ENCODE peak calls at places on chromosomes 7 and 10, in nine cellular contexts. O is SK-N-SH, M is HCT116, U is neural progenitor cell, X is PC-3, D is GM23248, G is hepatocyte, E is OCI-LY7, Z is MM.1S. N is an unnamed sample.

GRCh38 chr10:6737080-6737641 is 157.1 kb upstream of the PRKCQ start:
- DNase-seq in U (no peak), D (peak; percentile 71), E (no peak), M (peak; percentile 47), G (no peak), Z (no peak), X (peak; percentile 67), O (no peak), N (peak; percentile 56)

GRCh38 chr7:69932034-69932628 is 333.9 kb downstream of the AUTS2 start:
- DNase-seq in X (no peak), M (no peak), U (peak; percentile 61), E (peak; percentile 60), G (peak; percentile 61), Z (no peak), O (peak; percentile 61), D (peak; percentile 63), N (peak; percentile 58)

GRCh38 chr10:29163746-29164145 is 125.1 kb upstream of the LYZL1 start:
- DNase-seq in Z (no peak), X (peak; percentile 63), D (peak; percentile 67), O (no peak), E (no peak), G (no peak), U (no peak), M (no peak), N (no peak)

GRCh38 chr7:19442016-19442785 is 266.6 kb downstream of the POLR1F start:
- DNase-seq in U (peak; percentile 67), G (peak; percentile 60), E (peak; percentile 4), D (peak; percentile 76), Z (no peak), O (peak; percentile 33), M (peak; percentile 50), X (peak; percentile 64), N (peak; percentile 75)

GRCh38 chr7:101017099-101017777 is 2.6 kb upstream of the MUC17 start:
- DNase-seq in Z (no peak), O (peak; percentile 82), G (peak; percentile 91), U (peak; percentile 77), E (peak; percentile 26), D (peak; percentile 97), X (peak; percentile 72), M (no peak), N (peak; percentile 86)

GRCh38 chr7:123126691-123127090 is 73.1 kb downstream of the SLC13A1 start:
- DNase-seq in G (no peak), U (no peak), D (no peak), X (no peak), Z (no peak), M (no peak), O (no peak), E (no peak), N (no peak)

GRCh38 chr7:100545636-100546128 is 6.7 kb downstream of the AGFG2 start:
- DNase-seq in E (peak; percentile 50), O (peak; percentile 74), G (peak; percentile 86), M (peak; percentile 81), Z (no peak), X (peak; percentile 91), D (peak; percentile 90), U (peak; percentile 27), N (peak; percentile 71)

GRCh38 chr7:85010306-85010705 is 176.6 kb downstream of the SEMA3D start:
- DNase-seq in U (no peak), D (no peak), O (no peak), M (no peak), G (no peak), Z (no peak), X (no peak), E (no peak), N (no peak)

GRCh38 chr7:96786261-96786997 is 76.8 kb upstream of the SEM1 start:
- DNase-seq in U (peak; percentile 49), D (no peak), O (peak; percentile 16), Z (no peak), G (peak; percentile 26), E (no peak), X (no peak), M (no peak), N (peak; percentile 79)

GRCh38 chr10:21953585-21954057 is 49.9 kb downstream of the DNAJC1 start:
- DNase-seq in Z (peak; percentile 55), X (peak; percentile 43), G (peak; percentile 37), D (peak; percentile 71), U (peak; percentile 59), M (peak; percentile 53), E (peak; percentile 59), O (peak; percentile 54), N (peak; percentile 70)

GRCh38 chr10:47027812-47028260 is 116.6 kb downstream of the PTPN20 start:
- DNase-seq in O (no peak), G (no peak), X (no peak), D (no peak), M (no peak), U (no peak), Z (no peak), E (no peak), N (no peak)

GRCh38 chr10:43846187-43846680 is 197.6 kb upstream of the ZNF32 start:
- DNase-seq in M (no peak), Z (no peak), D (peak; percentile 78), O (no peak), E (no peak), G (no peak), U (no peak), X (no peak), N (no peak)

GRCh38 chr10:90227259-90227658 is 525.9 kb downstream of the KIF20B start:
- DNase-seq in D (peak; percentile 0), E (no peak), M (peak; percentile 99), X (peak; percentile 93), G (no peak), Z (no peak), O (no peak), U (no peak), N (no peak)

GRCh38 chr7:116953727-116954442 is 584 bp downstream of the ST7 start:
- DNase-seq in M (peak; percentile 43), G (peak; percentile 89), U (peak; percentile 80), X (peak; percentile 77), D (peak; percentile 90), E (peak; percentile 73), Z (peak; percentile 49), O (peak; percentile 92), N (peak; percentile 90)

GRCh38 chr10:103881420-103882284 is 26.3 kb upstream of the SH3PXD2A start:
- DNase-seq in E (no peak), Z (peak; percentile 36), D (no peak), U (no peak), M (no peak), O (no peak), G (no peak), X (peak; percentile 69), N (no peak)

GRCh38 chr7:91515961-91516360 is 251.7 kb downstream of the FZD1 start:
- DNase-seq in O (no peak), M (no peak), D (no peak), E (no peak), X (no peak), G (no peak), Z (no peak), U (no peak), N (no peak)

GRCh38 chr10:35342381-35342780 is 6.1 kb downstream of the CCNY start:
- DNase-seq in E (no peak), D (no peak), O (no peak), G (no peak), Z (no peak), U (no peak), X (no peak), M (no peak), N (no peak)

DNA sequence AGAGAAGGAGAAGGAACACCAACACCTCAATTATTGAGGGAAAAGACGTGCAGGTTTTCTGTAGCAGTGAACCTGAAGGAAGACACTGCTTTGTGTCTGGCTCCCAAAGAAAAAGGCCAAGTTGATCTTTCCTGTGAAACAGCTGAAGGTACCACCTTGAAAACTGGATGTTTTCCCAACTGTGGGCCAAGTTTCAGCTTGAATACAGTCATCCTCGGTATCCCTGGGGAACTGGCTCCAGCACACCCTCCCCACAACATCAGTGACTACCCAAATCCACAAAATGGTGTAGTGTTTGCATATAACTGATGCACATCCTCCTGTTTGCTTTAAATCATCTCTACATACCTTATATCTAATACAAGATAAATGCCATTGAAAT is 297.0 kb upstream of the PITRM1 start:
- DNase-seq in D (peak; percentile 71), O (no peak), M (no peak), G (no peak), Z (no peak), E (no peak), U (no peak), X (peak; percentile 45), N (no peak)
- H3K4me1 ChIP-seq in D (peaks cover 38% of the 10 kb centered on the region), O (peaks cover 2% of the 10 kb centered on the region), M (peaks cover 29% of the 10 kb centered on the region), G (peaks cover 47% of the 10 kb centered on the region), Z (peaks cover 18% of the 10 kb centered on the region), E (no peaks in the 10 kb centered on the region), U (peaks cover 28% of the 10 kb centered on the region), X (peaks cover 62% of the 10 kb centered on the region), N (peaks cover 15% of the 10 kb centered on the region)

DNA sequence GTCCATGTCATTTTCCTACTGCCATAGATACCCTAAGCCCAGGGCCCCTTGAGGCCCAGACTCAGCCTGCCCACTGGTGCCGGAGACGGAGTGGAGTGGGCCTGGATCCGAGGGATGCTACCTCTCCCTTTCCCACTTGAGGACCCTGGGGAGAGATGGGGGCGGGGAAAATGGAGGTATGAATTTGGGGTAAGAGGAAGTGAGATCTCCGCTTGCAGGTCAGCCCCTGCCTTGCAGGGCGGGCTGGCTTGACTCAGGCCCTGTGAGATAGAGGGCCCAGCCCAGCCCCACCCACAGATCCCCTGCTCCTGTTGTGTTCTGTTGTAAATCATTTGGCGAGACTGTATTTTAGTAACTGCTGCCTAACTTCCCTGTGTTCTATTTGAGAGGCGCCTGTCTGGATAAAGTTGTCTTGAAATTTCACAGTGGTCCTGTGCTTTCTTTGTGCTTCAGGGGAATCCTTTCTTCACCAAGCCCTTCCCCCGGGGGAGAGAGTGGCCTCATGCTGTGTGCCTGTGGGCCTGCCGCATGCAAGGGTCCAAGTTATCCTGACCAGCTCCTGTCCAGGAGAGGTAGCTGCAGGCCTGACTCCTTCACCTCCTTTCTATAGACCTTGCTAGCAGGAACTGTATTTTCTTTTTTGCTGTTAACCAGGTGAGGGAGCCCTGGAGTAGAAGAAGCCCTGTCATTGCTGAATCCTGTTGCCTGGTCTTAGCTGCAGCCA is 13.3 kb downstream of the YKT6 start:
- DNase-seq in O (peak; percentile 84), M (peak; percentile 36), X (peak; percentile 61), Z (peak; percentile 17), E (peak; percentile 81), U (peak; percentile 80), D (peak; percentile 53), G (peak; percentile 70), N (peak; percentile 89)
- TF ChIP-seq EZH2phosphoT487 in O (no peak), M (no peak), X (no peak), Z (no peak), E (no peak), U (no peak), D (no peak), G (no peak), N (no peak)

GRCh38 chr10:46016811-46017210 is 13.6 kb downstream of the NCOA4 start:
- DNase-seq in U (no peak), Z (no peak), O (no peak), E (no peak), G (no peak), M (no peak), X (no peak), D (no peak), N (no peak)
- H3K4me1 ChIP-seq in U (no peaks in the 10 kb centered on the region), Z (no peaks in the 10 kb centered on the region), O (peaks cover 3% of the 10 kb centered on the region), E (peaks cover 33% of the 10 kb centered on the region), G (peaks cover 23% of the 10 kb centered on the region), M (peaks cover 8% of the 10 kb centered on the region), X (peaks cover 7% of the 10 kb centered on the region), D (peaks cover 72% of the 10 kb centered on the region), N (peaks cover 21% of the 10 kb centered on the region)

DNA sequence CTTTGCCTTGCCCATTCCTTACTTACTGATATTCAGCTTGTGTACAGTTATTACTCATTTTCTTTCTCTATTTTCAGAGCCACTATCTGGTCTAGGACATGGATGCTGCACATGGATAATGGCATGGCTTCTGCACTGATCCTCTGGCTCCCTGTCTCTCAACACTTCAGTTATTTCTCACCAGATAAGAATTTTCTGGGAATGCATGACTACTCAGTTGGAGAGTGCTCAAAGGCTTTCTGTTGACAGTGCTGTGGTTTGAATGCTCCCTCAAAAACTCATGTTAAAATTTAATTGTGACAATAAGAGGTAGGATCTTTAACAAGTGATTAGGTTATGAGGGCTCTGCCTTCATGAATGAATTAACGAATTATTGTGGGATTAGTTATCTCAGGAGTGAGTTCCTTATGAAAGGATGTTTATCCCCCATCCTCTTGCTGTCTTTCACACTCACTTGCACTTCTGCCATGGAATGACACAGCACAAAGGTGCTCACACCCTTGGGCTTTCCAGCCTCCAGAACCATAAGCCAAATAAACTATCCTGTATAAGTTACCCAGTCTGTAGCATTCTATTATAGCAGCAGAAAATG is 16.1 kb upstream of the PIK3CG start:
- DNase-seq in O (no peak), U (no peak), D (peak; percentile 93), M (no peak), Z (no peak), E (no peak), X (peak; percentile 51), G (no peak), N (no peak)
- TF ChIP-seq EZH2phosphoT487 in O (no peak), U (no peak), D (peak; percentile 65), M (no peak), Z (no peak), E (no peak), X (no peak), G (no peak), N (no peak)